ENCODE peak calls at places on chromosomes 11 and 22, in four cellular contexts. D, S, A and B are unnamed samples. For H3K36me3, the result is how much of the 10 kb centered on the place peaks cover.

GRCh38 chr11:90908074-90908473 is 685.2 kb upstream of the CHORDC1 start:
- DNase-seq in D (no peak), S (no peak), A (no peak), B (no peak)

GRCh38 chr22:26485013-26485412 is 1.3 kb downstream of the SRRD start:
- DNase-seq in D (no peak), S (no peak), A (no peak), B (no peak)

GRCh38 chr11:13225058-13226001 is 52.3 kb upstream of the BMAL1 start:
- DNase-seq in D (no peak), S (no peak), A (no peak), B (no peak)

GRCh38 chr11:70063121-70063520 is 15.0 kb upstream of the ANO1 start:
- DNase-seq in D (no peak), S (no peak), A (no peak), B (no peak)

GRCh38 chr11:109041876-109042275 is 377.0 kb downstream of the DDX10 start:
- DNase-seq in D (no peak), S (no peak), A (no peak), B (no peak)

GRCh38 chr22:38271927-38272372 is 860 bp downstream of the TMEM184B start:
- DNase-seq in D (no peak), S (peak), A (no peak), B (peak)

GRCh38 chr11:10236850-10237249 is 57.2 kb downstream of the SBF2 start:
- DNase-seq in D (no peak), S (no peak), A (no peak), B (no peak)

GRCh38 chr11:35388054-35388453 is 31.3 kb downstream of the SLC1A2 start:
- DNase-seq in D (no peak), S (no peak), A (no peak), B (no peak)

GRCh38 chr11:16252373-16252772 is 104.0 kb downstream of the SOX6 start:
- DNase-seq in D (no peak), S (no peak), A (no peak), B (peak)

GRCh38 chr11:15826826-15827225 is 529.5 kb downstream of the SOX6 start:
- DNase-seq in D (peak), S (peak), A (no peak), B (peak)

GRCh38 chr11:113690619-113691569 is 15.2 kb downstream of the TMPRSS5 start:
- DNase-seq in D (peak), S (peak), A (no peak), B (peak)

GRCh38 chr11:108599978-108600377 is 6.4 kb upstream of the EXPH5 start:
- DNase-seq in D (no peak), S (no peak), A (no peak), B (no peak)

GRCh38 chr11:113119074-113119473 is 157.9 kb downstream of the NCAM1 start:
- DNase-seq in D (no peak), S (no peak), A (no peak), B (no peak)

GRCh38 chr11:129611661-129612566 is 203.7 kb upstream of the TMEM45B start:
- DNase-seq in D (no peak), S (no peak), A (no peak), B (no peak)

GRCh38 chr11:119316017-119316728 is 757 bp downstream of the MCAM start:
- DNase-seq in D (no peak), S (no peak), A (no peak), B (peak)

GRCh38 chr11:66581261-66581660 is 11.6 kb downstream of the CCDC87 start:
- DNase-seq in D (no peak), S (no peak), A (no peak), B (no peak)

GRCh38 chr11:68839953-68840641 is 1.6 kb downstream of the CPT1A start:
- DNase-seq in D (peak), S (peak), A (no peak), B (peak)

GRCh38 chr11:102581091-102581490 is 44.0 kb downstream of the MMP20 start:
- DNase-seq in D (no peak), S (no peak), A (no peak), B (no peak)

GRCh38 chr11:67404515-67405195 is 772 bp downstream of the TBC1D10C start:
- DNase-seq in D (peak), S (no peak), A (no peak), B (no peak)

GRCh38 chr11:42085736-42086135 is 626.3 kb upstream of the LRRC4C start:
- DNase-seq in D (no peak), S (no peak), A (no peak), B (no peak)

GRCh38 chr11:100980156-100980555 is 149.5 kb downstream of the PGR start:
- DNase-seq in D (no peak), S (no peak), A (no peak), B (no peak)

GRCh38 chr22:50148166-50148500 is 22.4 kb upstream of the PANX2 start:
- DNase-seq in D (no peak), S (no peak), A (no peak), B (no peak)

GRCh38 chr11:93740031-93740801 is 1.1 kb downstream of the TAF1D start:
- DNase-seq in D (peak), S (peak), A (no peak), B (peak)

GRCh38 chr22:38505595-38506117 is 455 bp downstream of the DDX17 start:
- DNase-seq in D (peak), S (peak), A (no peak), B (peak)

GRCh38 chr22:27331526-27332281 is 469.9 kb downstream of the MN1 start:
- DNase-seq in D (no peak), S (peak), A (no peak), B (peak)

GRCh38 chr11:35261197-35261596 is 122.2 kb downstream of the CD44 start:
- DNase-seq in D (no peak), S (no peak), A (no peak), B (no peak)

GRCh38 chr11:73139476-73140198 is 2.5 kb downstream of the FCHSD2 start:
- DNase-seq in D (no peak), S (no peak), A (peak), B (no peak)

GRCh38 chr22:47705350-47705749 is 942.9 kb downstream of the TBC1D22A start:
- DNase-seq in D (no peak), S (no peak), A (no peak), B (no peak)

GRCh38 chr11:68748061-68748460 is 3.3 kb downstream of the TESMIN start:
- DNase-seq in D (no peak), S (no peak), A (no peak), B (no peak)

GRCh38 chr11:110069158-110069737 is 23.9 kb upstream of the ZC3H12C start:
- DNase-seq in D (no peak), S (peak), A (peak), B (no peak)

GRCh38 chr11:1838426-1839131 is at the start of gene TNNI2:
- DNase-seq in D (no peak), S (no peak), A (no peak), B (no peak)

GRCh38 chr11:93498099-93499040 is 44.8 kb downstream of the SMCO4 start:
- DNase-seq in D (no peak), S (no peak), A (no peak), B (peak)

GRCh38 chr11:3052567-3052966 is 4.7 kb downstream of the CARS1 start:
- DNase-seq in D (no peak), S (no peak), A (no peak), B (no peak)

GRCh38 chr22:23565288-23565941 is 14.7 kb downstream of the IGLL1 start:
- DNase-seq in D (peak), S (peak), A (no peak), B (peak)

GRCh38 chr22:28917747-28918543 is 34.6 kb downstream of the ZNRF3 start:
- DNase-seq in D (no peak), S (peak), A (no peak), B (no peak)

GRCh38 chr11:45894555-45895247 is 9.2 kb downstream of the MAPK8IP1 start:
- DNase-seq in D (no peak), S (no peak), A (no peak), B (no peak)

GRCh38 chr11:111352935-111353695 is 26.0 kb downstream of the POU2AF1 start:
- DNase-seq in D (no peak), S (peak), A (no peak), B (no peak)
- H3K36me3 ChIP-seq in D (under half), S (under half), A (under half), B (under half)

GRCh38 chr22:44305888-44306287 is 6.9 kb downstream of the SHISAL1 start:
- DNase-seq in D (no peak), S (peak), A (no peak), B (no peak)

GRCh38 chr22:44304906-44305305 is 7.8 kb downstream of the SHISAL1 start:
- DNase-seq in D (no peak), S (no peak), A (no peak), B (no peak)

GRCh38 chr22:44304354-44304753 is 8.4 kb downstream of the SHISAL1 start:
- DNase-seq in D (no peak), S (no peak), A (no peak), B (no peak)

GRCh38 chr22:44307509-44308169 is 5.1 kb downstream of the SHISAL1 start:
- DNase-seq in D (no peak), S (no peak), A (no peak), B (no peak)

DNA sequence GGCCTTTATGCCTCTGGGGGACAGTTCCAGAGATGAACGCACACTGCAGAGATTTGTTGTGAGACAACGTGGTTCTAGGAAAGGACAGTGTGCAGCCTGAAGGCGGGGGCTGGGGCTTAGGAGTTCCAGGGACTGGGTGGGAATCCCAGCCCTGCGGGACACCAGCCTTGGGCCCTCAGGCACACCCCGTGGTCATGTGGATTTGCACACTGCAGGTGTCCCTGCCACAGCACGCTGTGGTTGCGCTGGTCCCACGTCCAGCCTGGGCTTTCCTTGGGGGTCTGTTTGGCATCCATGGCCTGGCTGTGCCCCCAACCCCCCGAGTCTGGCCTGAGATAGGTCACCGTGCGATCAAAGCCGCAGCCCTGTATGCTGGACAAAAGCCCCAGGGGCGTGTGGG is 7.3 kb downstream of the SHISAL1 start:
- DNase-seq in D (no peak), S (no peak), A (no peak), B (no peak)
- H3K36me3 ChIP-seq in D (under half), S (under half), A (under half), B (under half)

DNA sequence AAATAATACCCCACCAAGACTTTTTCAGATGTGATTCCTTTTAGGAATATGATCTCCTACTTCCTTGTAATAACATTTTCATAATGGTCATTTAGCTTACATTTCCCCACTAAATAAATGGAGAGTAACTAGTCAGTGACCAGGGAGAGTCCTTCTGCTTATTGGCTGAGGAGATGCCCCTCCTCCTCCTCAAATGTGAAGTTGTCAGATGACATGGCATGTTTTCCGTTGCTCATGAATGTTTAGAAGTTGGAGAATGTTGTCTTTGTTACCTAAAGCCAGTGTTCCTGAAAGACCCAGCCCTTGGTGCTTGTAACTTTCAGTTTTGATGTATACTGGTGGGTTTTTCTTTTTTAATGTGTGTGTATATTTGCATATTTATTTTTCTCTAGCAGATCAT is 38.2 kb downstream of the CSRP3 start:
- DNase-seq in D (no peak), S (no peak), A (no peak), B (no peak)
- H3K36me3 ChIP-seq in D (half or more), S (under half), A (under half), B (under half)

GRCh38 chr11:64317961-64318693 is at the start of gene PRDX5:
- DNase-seq in D (peak), S (peak), A (peak), B (peak)
- H3K36me3 ChIP-seq in D (under half), S (under half), A (under half), B (half or more)

GRCh38 chr11:121842186-121842585 is 273.8 kb downstream of the BLID start:
- DNase-seq in D (no peak), S (no peak), A (no peak), B (peak)

GRCh38 chr11:121844016-121844415 is 272.0 kb downstream of the BLID start:
- DNase-seq in D (no peak), S (no peak), A (no peak), B (no peak)

GRCh38 chr11:121839821-121840220 is 276.2 kb downstream of the BLID start:
- DNase-seq in D (no peak), S (no peak), A (no peak), B (no peak)

GRCh38 chr11:121838571-121838970 is 277.4 kb downstream of the BLID start:
- DNase-seq in D (no peak), S (no peak), A (no peak), B (no peak)

GRCh38 chr11:121841487-121842167 is 274.4 kb downstream of the BLID start:
- DNase-seq in D (no peak), S (no peak), A (no peak), B (peak)
- H3K36me3 ChIP-seq in D (under half), S (under half), A (under half), B (under half)

DNA sequence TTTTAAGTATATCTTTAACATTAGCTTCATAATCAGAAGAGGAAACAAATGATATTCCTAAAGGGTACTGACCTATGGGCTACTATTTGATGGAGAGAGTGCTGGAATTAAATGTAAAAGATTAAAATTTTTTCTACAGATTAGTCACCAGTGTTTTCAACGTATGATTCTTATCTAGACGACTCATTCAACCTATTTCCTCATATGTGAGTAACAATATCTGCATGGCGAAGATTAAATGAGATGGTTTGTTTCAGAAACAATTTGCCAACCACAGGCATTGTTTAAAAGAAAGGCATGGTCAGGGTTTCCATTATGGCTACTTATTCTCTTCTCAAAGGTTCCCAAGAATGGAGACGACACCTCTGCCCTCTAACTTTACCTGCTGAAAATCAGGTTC is 20.4 kb downstream of the OR56B4 start:
- DNase-seq in D (no peak), S (no peak), A (no peak), B (no peak)
- H3K36me3 ChIP-seq in D (under half), S (under half), A (under half), B (under half)

DNA sequence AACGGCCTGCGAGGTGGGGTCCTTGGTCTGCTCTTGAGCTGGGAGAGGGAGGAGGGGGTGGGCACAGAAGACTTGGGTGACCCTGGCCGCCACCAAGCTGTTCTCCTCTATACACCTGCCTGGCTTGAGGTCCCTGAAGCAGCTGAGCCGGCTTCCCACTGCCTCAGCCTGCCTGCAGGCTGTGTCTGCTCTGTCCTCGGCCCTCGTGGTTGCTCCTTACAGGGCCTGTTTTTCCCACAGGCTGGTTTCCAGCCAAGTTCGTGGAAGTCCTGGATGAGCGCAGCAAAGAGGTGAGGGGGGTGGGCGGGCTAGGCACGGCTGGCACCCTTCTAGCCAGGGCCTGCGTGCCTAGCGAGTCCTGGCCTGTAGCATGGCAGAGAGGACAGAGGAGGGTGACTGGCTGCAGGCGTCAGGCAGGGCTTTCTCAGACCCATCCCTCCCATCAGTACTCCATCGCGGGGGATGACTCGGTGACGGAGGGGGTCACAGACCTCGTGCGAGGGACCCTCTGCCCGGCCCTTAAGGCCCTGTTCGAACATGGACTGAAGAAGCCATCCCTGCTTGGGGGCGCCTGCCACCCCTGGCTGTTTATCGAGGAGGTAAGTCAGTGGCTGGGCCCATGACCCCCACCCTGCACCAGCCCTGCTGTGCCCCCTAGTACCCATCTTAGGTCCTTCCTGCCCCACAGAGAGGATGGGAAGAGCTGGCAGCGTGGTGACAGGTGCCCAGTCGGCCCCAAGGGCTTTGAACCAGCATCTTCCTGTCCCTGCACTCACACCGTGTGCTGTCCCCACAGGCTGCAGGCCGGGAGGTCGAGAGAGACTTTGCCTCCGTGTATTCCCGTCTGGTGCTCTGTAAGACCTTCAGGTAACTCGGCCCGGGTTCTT is 37.7 kb downstream of the SGSM3 start:
- DNase-seq in D (no peak), S (no peak), A (no peak), B (no peak)
- H3K36me3 ChIP-seq in D (half or more), S (under half), A (half or more), B (half or more)